ENCODE peak calls at places on chromosome 10, in six cellular contexts. X, S, R, G, A and W are unnamed samples. For H3K27me3, the result is how much of the 10 kb centered on the place peaks cover.

GRCh38 chr10:26855186-26855585 is 5.6 kb downstream of the ABI1 start:
- DNase-seq in X (no peak), S (no peak), R (peak), G (no peak), A (no peak), W (no peak)

GRCh38 chr10:23543696-23544095 is 104.8 kb downstream of the OTUD1 start:
- DNase-seq in X (no peak), S (no peak), R (no peak), G (no peak), A (no peak), W (no peak)

GRCh38 chr10:114520453-114520852 is 116.2 kb upstream of the AFAP1L2 start:
- DNase-seq in X (no peak), S (no peak), R (peak), G (no peak), A (no peak), W (no peak)

GRCh38 chr10:55747244-55747643 is 613.8 kb downstream of the ZWINT start:
- DNase-seq in X (no peak), S (peak), R (no peak), G (no peak), A (no peak), W (no peak)

GRCh38 chr10:131980321-131980720 is 1.4 kb downstream of the BNIP3 start:
- DNase-seq in X (no peak), S (no peak), R (no peak), G (no peak), A (no peak), W (no peak)

GRCh38 chr10:97788552-97789442 is 17.0 kb upstream of the SFRP5 start:
- DNase-seq in X (no peak), S (no peak), R (peak), G (peak), A (peak), W (no peak)

GRCh38 chr10:3136336-3136735 is 36.2 kb downstream of the PITRM1 start:
- DNase-seq in X (no peak), S (no peak), R (no peak), G (no peak), A (no peak), W (no peak)

GRCh38 chr10:86798030-86798429 is 41.6 kb downstream of the BMPR1A start:
- DNase-seq in X (no peak), S (no peak), R (peak), G (no peak), A (no peak), W (no peak)

GRCh38 chr10:36349445-36350063 is 707.5 kb upstream of the FZD8 start:
- DNase-seq in X (no peak), S (peak), R (peak), G (peak), A (peak), W (no peak)

GRCh38 chr10:121628859-121629258 is 30.6 kb upstream of the FGFR2 start:
- DNase-seq in X (no peak), S (no peak), R (no peak), G (no peak), A (no peak), W (no peak)

GRCh38 chr10:121631296-121631695 is 33.1 kb upstream of the FGFR2 start:
- DNase-seq in X (no peak), S (no peak), R (no peak), G (no peak), A (no peak), W (no peak)

GRCh38 chr10:121633056-121633455 is 34.8 kb upstream of the FGFR2 start:
- DNase-seq in X (no peak), S (no peak), R (no peak), G (no peak), A (no peak), W (no peak)

GRCh38 chr10:121624778-121625330 is 26.6 kb upstream of the FGFR2 start:
- DNase-seq in X (no peak), S (no peak), R (no peak), G (no peak), A (no peak), W (no peak)

GRCh38 chr10:121627810-121628209 is 29.6 kb upstream of the FGFR2 start:
- DNase-seq in X (no peak), S (no peak), R (peak), G (no peak), A (no peak), W (no peak)
- H3K27me3 ChIP-seq in X (under half), S (under half), R (under half), G (under half), A (under half), W (under half)

GRCh38 chr10:77474939-77475338 is 162.7 kb downstream of the KCNMA1 start:
- DNase-seq in X (no peak), S (no peak), R (no peak), G (no peak), A (no peak), W (no peak)
- TF ChIP-seq CTCF in X (no peak), S (no peak), R (no peak), G (no peak), A (no peak), W (no peak)

GRCh38 chr10:111076191-111076681 is 593 bp upstream of the ADRA2A start:
- DNase-seq in X (no peak), S (peak), R (peak), G (peak), A (peak), W (peak)
- H3K27me3 ChIP-seq in X (under half), S (half or more), R (under half), G (half or more), A (under half), W (under half)

GRCh38 chr10:129965940-129966339 is 1.9 kb upstream of the EBF3 start:
- DNase-seq in X (no peak), S (peak), R (no peak), G (no peak), A (no peak), W (no peak)
- TF ChIP-seq CTCF in X (no peak), S (no peak), R (no peak), G (no peak), A (no peak), W (no peak)

GRCh38 chr10:100710151-100710871 is 35.1 kb upstream of the PAX2 start:
- DNase-seq in X (no peak), S (peak), R (no peak), G (peak), A (peak), W (no peak)

GRCh38 chr10:100709655-100710054 is 35.7 kb upstream of the PAX2 start:
- DNase-seq in X (no peak), S (peak), R (no peak), G (no peak), A (no peak), W (no peak)

GRCh38 chr10:100707261-100707848 is 38.0 kb upstream of the PAX2 start:
- DNase-seq in X (no peak), S (no peak), R (no peak), G (no peak), A (no peak), W (no peak)

GRCh38 chr10:100705139-100705538 is 40.2 kb upstream of the PAX2 start:
- DNase-seq in X (no peak), S (no peak), R (no peak), G (no peak), A (no peak), W (no peak)

GRCh38 chr10:100709146-100709545 is 36.2 kb upstream of the PAX2 start:
- DNase-seq in X (no peak), S (no peak), R (no peak), G (no peak), A (no peak), W (no peak)
- H3K27me3 ChIP-seq in X (under half), S (half or more), R (under half), G (half or more), A (under half), W (under half)

GRCh38 chr10:94076325-94076841 is 82.7 kb downstream of the PLCE1 start:
- DNase-seq in X (no peak), S (peak), R (peak), G (no peak), A (peak), W (no peak)
- TF ChIP-seq CTCF in X (no peak), S (peak), R (peak), G (peak), A (peak), W (no peak)